ENCODE peak calls at places on chromosomes 13 and 19, in four cellular contexts. Q is prostate gland, A is adrenal gland, M is uterus. L is an unnamed sample.

GRCh38 chr13:44045179-44045562 is 165.5 kb downstream of the LACC1 start:
- DNase-seq in A (no peak), Q (no peak), M (no peak), L (no peak)

GRCh38 chr19:10961073-10961762 is 388 bp downstream of the SMARCA4 start:
- DNase-seq in Q (no peak), A (peak), M (no peak), L (no peak)

GRCh38 chr13:113907637-113908617 is 44.1 kb upstream of the GAS6 start:
- DNase-seq in A (no peak), M (peak), Q (no peak), L (peak)

GRCh38 chr19:13976446-13976845 is 24.1 kb downstream of the DCAF15 start:
- DNase-seq in A (no peak), M (no peak), Q (no peak), L (no peak)

GRCh38 chr13:111846396-111847174 is 220.4 kb upstream of the SOX1 start:
- DNase-seq in A (no peak), M (no peak), Q (no peak), L (no peak)

GRCh38 chr13:53165201-53165600 is 136.6 kb downstream of the OLFM4 start:
- DNase-seq in Q (no peak), A (no peak), M (no peak), L (no peak)

GRCh38 chr13:46544811-46545210 is 8.2 kb upstream of the LRCH1 start:
- DNase-seq in M (no peak), Q (no peak), A (no peak), L (no peak)

GRCh38 chr19:55694241-55694655 is 19.2 kb downstream of the EPN1 start:
- DNase-seq in A (no peak), M (no peak), Q (no peak), L (no peak)

GRCh38 chr19:33998739-33999345 is 173.5 kb upstream of the LSM14A start:
- DNase-seq in M (no peak), Q (no peak), A (no peak), L (no peak)

GRCh38 chr13:39760521-39760920 is 105.1 kb downstream of the COG6 start:
- DNase-seq in Q (no peak), M (no peak), A (no peak), L (no peak)

GRCh38 chr19:10288662-10289166 is 1.0 kb upstream of the ICAM5 start:
- DNase-seq in A (no peak), Q (no peak), M (no peak), L (no peak)

GRCh38 chr13:65378943-65379519 is 1851.1 kb downstream of the PCDH9 start:
- DNase-seq in A (no peak), M (no peak), Q (no peak), L (no peak)

GRCh38 chr13:51845574-51846318 is 769 bp upstream of the TMEM272 start:
- DNase-seq in M (no peak), A (no peak), Q (no peak), L (no peak)

GRCh38 chr19:43656436-43656835 is 13.5 kb downstream of the PLAUR start:
- DNase-seq in Q (no peak), A (no peak), M (no peak), L (no peak)

GRCh38 chr19:4051175-4052101 is 15.3 kb downstream of the ZBTB7A start:
- DNase-seq in Q (no peak), M (no peak), A (peak), L (no peak)

GRCh38 chr19:17834350-17835181 is 13.2 kb downstream of the JAK3 start:
- DNase-seq in Q (no peak), M (no peak), A (no peak), L (no peak)

GRCh38 chr19:30283556-30283955 is 88.6 kb upstream of the ZNF536 start:
- DNase-seq in M (no peak), Q (no peak), A (no peak), L (no peak)

GRCh38 chr13:61685683-61686013 is 270.0 kb upstream of the PCDH20 start:
- DNase-seq in M (no peak), A (no peak), Q (no peak), L (no peak)

GRCh38 chr13:85729296-85729695 is 69.9 kb downstream of the SLITRK6 start:
- DNase-seq in A (no peak), M (no peak), Q (no peak), L (no peak)

GRCh38 chr19:54188224-54188871 is 1.0 kb downstream of the MBOAT7 start:
- DNase-seq in Q (no peak), A (peak), M (no peak), L (no peak)

GRCh38 chr19:47324502-47324901 is 7.5 kb upstream of the C5AR2 start:
- DNase-seq in A (peak), Q (no peak), M (no peak), L (no peak)
- H3K27ac ChIP-seq in A (peak), Q (no peak), M (no peak), L (no peak)

GRCh38 chr19:45444318-45445041 is 20.8 kb upstream of the ERCC1 start:
- DNase-seq in A (peak), Q (peak), M (peak), L (peak)
- H3K4me3 ChIP-seq in A (no peak), Q (peak), M (peak), L (peak)

GRCh38 chr19:39811064-39811463 is 22.9 kb downstream of the DYRK1B start:
- DNase-seq in M (no peak), Q (no peak), A (no peak), L (no peak)
- H3K27ac ChIP-seq in M (no peak), Q (no peak), A (no peak), L (no peak)

DNA sequence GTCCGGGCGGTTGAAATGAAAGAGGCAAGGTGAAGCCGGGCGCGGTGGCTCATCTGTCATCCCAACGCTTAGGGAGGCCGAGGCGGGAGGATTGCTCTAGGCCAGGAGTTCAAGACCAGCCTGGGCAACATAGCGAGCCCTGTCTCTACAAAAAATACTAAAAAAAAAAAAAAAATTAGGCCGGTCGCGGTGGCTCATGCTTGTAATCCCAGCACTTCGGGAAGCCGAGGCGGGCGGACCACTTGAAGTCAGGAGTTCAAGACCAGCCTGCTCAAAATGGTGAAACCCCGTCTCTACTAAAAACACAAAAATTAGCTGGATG is 256 bp upstream of the GARIN5A start:
- DNase-seq in Q (no peak), M (no peak), A (no peak), L (no peak)
- H3K4me3 ChIP-seq in Q (peak), M (peak), A (peak), L (peak)

DNA sequence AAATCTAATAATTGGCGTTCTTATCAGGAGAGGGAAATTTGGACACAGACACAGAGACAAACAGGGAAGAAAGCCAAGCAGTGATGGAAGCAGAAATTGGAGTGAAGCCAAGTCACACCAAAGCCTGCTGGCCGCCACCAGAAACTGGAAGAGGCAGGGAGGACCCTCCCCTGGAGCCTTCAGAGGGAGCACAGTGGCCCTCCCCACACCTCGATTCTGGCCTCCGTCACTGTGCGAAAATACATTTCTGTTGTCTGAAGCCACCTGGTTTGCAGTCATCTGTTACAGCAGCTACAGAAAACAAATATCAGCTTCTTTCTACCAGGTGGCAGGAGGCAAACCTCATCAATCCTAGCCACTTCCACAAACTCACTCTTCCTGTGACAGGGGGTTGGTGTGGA is 8.3 kb upstream of the TLE6 start:
- DNase-seq in A (peak), Q (peak), M (peak), L (peak)
- H3K27ac ChIP-seq in A (peak), Q (peak), M (peak), L (no peak)